ENCODE peak calls at places on chromosomes 11 and 22, in seven cellular contexts. One of them, this sample, is unnamed.

GRCh38 chr11:113477321-113477720 is 2.1 kb upstream of the DRD2 start:
- DNase-seq in mesendoderm: peak; percentile 44
- DNase-seq in neuronal stem cell: no peak
- DNase-seq in H9: peak; percentile 63
- DNase-seq in trophoblast cell: no peak
- DNase-seq in H1: peak; percentile 56
- DNase-seq in IMR-90: no peak
- DNase-seq in this sample: no peak

GRCh38 chr11:122100222-122101080 is 15.6 kb downstream of the BLID start:
- DNase-seq in mesendoderm: peak; percentile 50
- DNase-seq in neuronal stem cell: no peak
- DNase-seq in H9: peak; percentile 67
- DNase-seq in trophoblast cell: no peak
- DNase-seq in H1: peak; percentile 55
- DNase-seq in IMR-90: peak; percentile 68
- DNase-seq in this sample: peak; percentile 68

GRCh38 chr11:130726234-130726559 is 190.1 kb downstream of the SNX19 start:
- DNase-seq in mesendoderm: no peak
- DNase-seq in neuronal stem cell: no peak
- DNase-seq in H9: no peak
- DNase-seq in trophoblast cell: no peak
- DNase-seq in H1: no peak
- DNase-seq in IMR-90: peak; percentile 65
- DNase-seq in this sample: peak; percentile 55

GRCh38 chr11:78400116-78400515 is 17.5 kb downstream of the GAB2 start:
- DNase-seq in mesendoderm: no peak
- DNase-seq in neuronal stem cell: no peak
- DNase-seq in H9: no peak
- DNase-seq in trophoblast cell: no peak
- DNase-seq in H1: no peak
- DNase-seq in IMR-90: no peak
- DNase-seq in this sample: no peak

GRCh38 chr11:7513210-7514098 is at the start of gene PPFIBP2:
- DNase-seq in mesendoderm: peak; percentile 84
- DNase-seq in neuronal stem cell: peak; percentile 74
- DNase-seq in H9: peak; percentile 91
- DNase-seq in trophoblast cell: peak; percentile 78
- DNase-seq in H1: peak; percentile 96
- DNase-seq in IMR-90: peak; percentile 47
- DNase-seq in this sample: peak; percentile 75

GRCh38 chr11:66478823-66479740 is 1.2 kb upstream of the DPP3 start:
- DNase-seq in mesendoderm: peak; percentile 56
- DNase-seq in neuronal stem cell: no peak
- DNase-seq in H9: no peak
- DNase-seq in trophoblast cell: peak; percentile 33
- DNase-seq in H1: peak; percentile 75
- DNase-seq in IMR-90: peak; percentile 20
- DNase-seq in this sample: peak; percentile 59

GRCh38 chr22:27378343-27378800 is 423.2 kb downstream of the MN1 start:
- DNase-seq in mesendoderm: no peak
- DNase-seq in neuronal stem cell: no peak
- DNase-seq in H9: no peak
- DNase-seq in trophoblast cell: no peak
- DNase-seq in H1: no peak
- DNase-seq in IMR-90: no peak
- DNase-seq in this sample: no peak

GRCh38 chr11:45622283-45622682 is 43.1 kb downstream of the CHST1 start:
- DNase-seq in mesendoderm: no peak
- DNase-seq in neuronal stem cell: no peak
- DNase-seq in H9: no peak
- DNase-seq in trophoblast cell: no peak
- DNase-seq in H1: no peak
- DNase-seq in IMR-90: no peak
- DNase-seq in this sample: no peak

GRCh38 chr11:126969865-126970479 is 30.6 kb downstream of the KIRREL3 start:
- DNase-seq in mesendoderm: peak; percentile 49
- DNase-seq in neuronal stem cell: no peak
- DNase-seq in H9: peak; percentile 43
- DNase-seq in trophoblast cell: no peak
- DNase-seq in H1: no peak
- DNase-seq in IMR-90: peak; percentile 83
- DNase-seq in this sample: no peak

GRCh38 chr11:132402056-132402684 is 1031.8 kb downstream of the NTM start:
- DNase-seq in mesendoderm: peak; percentile 82
- DNase-seq in neuronal stem cell: peak; percentile 43
- DNase-seq in H9: peak; percentile 76
- DNase-seq in trophoblast cell: no peak
- DNase-seq in H1: peak; percentile 64
- DNase-seq in IMR-90: peak; percentile 51
- DNase-seq in this sample: peak; percentile 22

GRCh38 chr11:95092549-95093324 is 3.1 kb downstream of the ENDOD1 start:
- DNase-seq in mesendoderm: peak; percentile 63
- DNase-seq in neuronal stem cell: no peak
- DNase-seq in H9: no peak
- DNase-seq in trophoblast cell: peak; percentile 95
- DNase-seq in H1: no peak
- DNase-seq in IMR-90: peak; percentile 49
- DNase-seq in this sample: peak; percentile 86

GRCh38 chr11:103805688-103806009 is 230.8 kb upstream of the DDI1 start:
- DNase-seq in mesendoderm: no peak
- DNase-seq in neuronal stem cell: no peak
- DNase-seq in H9: no peak
- DNase-seq in trophoblast cell: no peak
- DNase-seq in H1: no peak
- DNase-seq in IMR-90: no peak
- DNase-seq in this sample: no peak

GRCh38 chr11:103803062-103803461 is 233.4 kb upstream of the DDI1 start:
- DNase-seq in mesendoderm: peak; percentile 19
- DNase-seq in neuronal stem cell: no peak
- DNase-seq in H9: no peak
- DNase-seq in trophoblast cell: no peak
- DNase-seq in H1: no peak
- DNase-seq in IMR-90: peak; percentile 44
- DNase-seq in this sample: peak; percentile 37

GRCh38 chr11:103798029-103798428 is 238.4 kb upstream of the DDI1 start:
- DNase-seq in mesendoderm: no peak
- DNase-seq in neuronal stem cell: no peak
- DNase-seq in H9: no peak
- DNase-seq in trophoblast cell: no peak
- DNase-seq in H1: no peak
- DNase-seq in IMR-90: peak; percentile 78
- DNase-seq in this sample: peak; percentile 77

GRCh38 chr11:103798456-103798855 is 238.0 kb upstream of the DDI1 start:
- DNase-seq in mesendoderm: no peak
- DNase-seq in neuronal stem cell: no peak
- DNase-seq in H9: no peak
- DNase-seq in trophoblast cell: no peak
- DNase-seq in H1: no peak
- DNase-seq in IMR-90: peak; percentile 35
- DNase-seq in this sample: no peak

DNA sequence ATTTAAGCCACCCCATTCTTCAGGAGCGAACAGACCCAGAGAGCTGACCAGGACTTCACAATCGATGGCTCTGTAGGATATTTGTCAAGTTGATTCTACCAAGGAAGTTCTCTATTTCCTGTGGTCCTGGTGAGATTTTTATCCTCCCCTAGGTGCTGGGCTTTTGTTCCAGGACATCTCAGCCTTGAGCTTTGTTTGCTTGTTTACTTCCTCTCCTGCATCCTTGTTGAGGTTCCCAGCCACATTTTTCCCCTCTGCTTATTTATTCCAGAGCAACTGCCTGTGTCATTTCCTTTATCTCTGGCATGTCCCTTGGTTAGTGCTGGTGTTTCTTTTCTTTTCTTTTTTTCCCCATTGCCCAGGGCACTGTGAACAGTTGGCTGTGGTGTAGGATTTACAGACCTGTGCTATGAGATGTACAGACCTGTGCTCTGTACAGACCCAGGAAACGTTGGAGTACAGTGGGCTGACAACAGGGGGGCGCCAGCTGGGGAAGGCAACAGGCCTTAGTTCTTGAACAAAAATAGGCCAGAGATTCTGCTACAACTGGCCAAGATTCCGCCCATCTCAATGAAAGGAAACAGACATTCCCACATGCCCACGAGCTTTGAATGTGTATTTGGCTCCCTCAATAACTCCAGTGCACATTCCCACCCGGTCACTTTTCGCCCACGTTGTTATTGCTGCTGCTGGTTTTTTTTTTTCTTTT is 235.9 kb upstream of the DDI1 start:
- DNase-seq in mesendoderm: peak; percentile 64
- DNase-seq in neuronal stem cell: no peak
- DNase-seq in H9: peak; percentile 35
- DNase-seq in trophoblast cell: no peak
- DNase-seq in H1: no peak
- DNase-seq in IMR-90: no peak
- DNase-seq in this sample: peak; percentile 18
- H2AK5ac ChIP-seq in mesendoderm: no peak overlapping the region
- H2AK5ac ChIP-seq in neuronal stem cell: no peak overlapping the region
- H2AK5ac ChIP-seq in H9: no peak overlapping the region
- H2AK5ac ChIP-seq in trophoblast cell: no peak overlapping the region
- H2AK5ac ChIP-seq in H1: no peak overlapping the region
- H2AK5ac ChIP-seq in IMR-90: peak overlapping the region; percentile 49
- H2AK5ac ChIP-seq in this sample: peak overlapping the region; percentile 82

GRCh38 chr11:76214186-76214585 is 7.9 kb upstream of the WNT11 start:
- DNase-seq in mesendoderm: no peak
- DNase-seq in neuronal stem cell: no peak
- DNase-seq in H9: no peak
- DNase-seq in trophoblast cell: no peak
- DNase-seq in H1: no peak
- DNase-seq in IMR-90: no peak
- DNase-seq in this sample: no peak
- H2AK5ac ChIP-seq in mesendoderm: no peak overlapping the region
- H2AK5ac ChIP-seq in neuronal stem cell: no peak overlapping the region
- H2AK5ac ChIP-seq in H9: no peak overlapping the region
- H2AK5ac ChIP-seq in trophoblast cell: no peak overlapping the region
- H2AK5ac ChIP-seq in H1: no peak overlapping the region
- H2AK5ac ChIP-seq in IMR-90: no peak overlapping the region
- H2AK5ac ChIP-seq in this sample: no peak overlapping the region

DNA sequence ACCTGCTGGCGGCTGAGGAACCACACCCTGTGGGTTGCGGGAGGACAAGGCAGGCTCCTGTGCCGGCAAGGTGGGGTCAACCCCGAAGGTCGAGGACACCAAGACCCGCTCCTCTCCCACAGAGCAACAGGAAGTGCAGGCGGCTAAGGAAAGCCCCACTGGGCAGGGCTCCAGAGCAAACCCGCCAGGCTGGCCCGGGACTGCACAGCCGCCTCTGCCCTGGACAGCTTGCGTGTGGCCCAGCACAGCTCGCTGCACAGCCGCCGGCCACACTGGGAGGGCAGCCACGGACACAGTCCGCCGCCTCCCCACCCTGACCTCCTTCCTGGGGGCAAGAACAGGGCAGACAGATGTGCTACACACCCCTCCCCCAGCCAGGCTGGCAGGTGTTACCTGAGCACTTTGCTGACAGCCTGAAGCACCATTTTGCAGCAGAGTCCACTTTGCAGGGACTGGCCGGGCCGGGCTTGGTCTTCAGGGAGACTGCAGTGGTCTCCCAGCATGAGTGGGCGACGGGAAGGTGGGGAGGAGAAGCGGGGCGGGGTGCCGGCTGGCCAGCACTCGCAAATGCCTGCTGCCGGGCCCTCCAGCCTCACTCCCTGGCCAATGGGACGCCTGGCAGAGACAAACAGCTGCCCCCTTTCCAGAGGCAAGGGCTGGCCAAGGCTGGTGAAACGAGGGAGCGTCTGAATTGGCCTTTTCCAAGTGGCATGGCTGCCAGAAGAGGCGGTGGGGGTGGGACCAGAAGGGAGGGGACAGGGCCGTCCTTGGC is at the start of gene MOB2:
- DNase-seq in mesendoderm: no peak
- DNase-seq in neuronal stem cell: no peak
- DNase-seq in H9: no peak
- DNase-seq in trophoblast cell: no peak
- DNase-seq in H1: no peak
- DNase-seq in IMR-90: peak; percentile 4
- DNase-seq in this sample: no peak
- H2AK5ac ChIP-seq in mesendoderm: no peak within 1 kb of the TSS
- H2AK5ac ChIP-seq in neuronal stem cell: peak within 1 kb of the TSS; percentile 56
- H2AK5ac ChIP-seq in H9: no peak within 1 kb of the TSS
- H2AK5ac ChIP-seq in trophoblast cell: no peak within 1 kb of the TSS
- H2AK5ac ChIP-seq in H1: no peak within 1 kb of the TSS
- H2AK5ac ChIP-seq in IMR-90: no peak within 1 kb of the TSS
- H2AK5ac ChIP-seq in this sample: no peak within 1 kb of the TSS

GRCh38 chr11:8809185-8809584 is 101.8 kb upstream of the AKIP1 start:
- DNase-seq in mesendoderm: no peak
- DNase-seq in neuronal stem cell: no peak
- DNase-seq in H9: no peak
- DNase-seq in trophoblast cell: no peak
- DNase-seq in H1: no peak
- DNase-seq in IMR-90: no peak
- DNase-seq in this sample: no peak
- H2AK5ac ChIP-seq in mesendoderm: no peak overlapping the region
- H2AK5ac ChIP-seq in neuronal stem cell: no peak overlapping the region
- H2AK5ac ChIP-seq in H9: no peak overlapping the region
- H2AK5ac ChIP-seq in trophoblast cell: no peak overlapping the region
- H2AK5ac ChIP-seq in H1: no peak overlapping the region
- H2AK5ac ChIP-seq in IMR-90: peak overlapping the region; percentile 79
- H2AK5ac ChIP-seq in this sample: peak overlapping the region; percentile 37

DNA sequence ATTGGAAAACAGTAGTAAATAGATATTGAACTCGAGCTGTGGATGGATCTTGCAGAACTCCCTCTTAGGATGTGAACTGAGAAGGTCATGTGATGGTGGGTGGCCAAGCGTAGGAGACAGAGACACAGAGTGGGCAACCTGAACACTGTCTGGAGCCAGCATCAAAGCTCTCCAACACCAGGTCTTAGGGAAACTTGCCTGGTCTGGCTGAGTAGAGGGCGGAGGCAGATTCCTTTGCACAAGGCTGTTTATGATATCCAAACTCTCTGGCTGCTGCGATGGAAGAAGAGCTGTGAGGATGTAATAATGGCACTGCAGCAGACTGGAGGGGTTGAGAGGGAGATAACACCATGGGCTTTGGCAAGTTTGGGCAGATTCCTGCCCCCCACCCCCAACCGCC is 10.1 kb downstream of the NAV2 start:
- DNase-seq in mesendoderm: no peak
- DNase-seq in neuronal stem cell: no peak
- DNase-seq in H9: no peak
- DNase-seq in trophoblast cell: no peak
- DNase-seq in H1: no peak
- DNase-seq in IMR-90: peak; percentile 36
- DNase-seq in this sample: no peak
- H2AK5ac ChIP-seq in mesendoderm: no peak overlapping the region
- H2AK5ac ChIP-seq in neuronal stem cell: no peak overlapping the region
- H2AK5ac ChIP-seq in H9: no peak overlapping the region
- H2AK5ac ChIP-seq in trophoblast cell: no peak overlapping the region
- H2AK5ac ChIP-seq in H1: no peak overlapping the region
- H2AK5ac ChIP-seq in IMR-90: peak overlapping the region; percentile 14
- H2AK5ac ChIP-seq in this sample: no peak overlapping the region